ENCODE peak calls at places on chromosome 17, in five cellular contexts. One of them, this sample, is unnamed.

GRCh38 chr17:64339516-64340475 is 50.9 kb downstream of the PECAM1 start:
- DNase-seq in stomach: no peak
- DNase-seq in uterus: no peak
- DNase-seq in HCT116: no peak
- DNase-seq in adrenal gland: no peak
- DNase-seq in this sample: no peak

GRCh38 chr17:8160741-8161221 is 2.0 kb downstream of the VAMP2 start:
- DNase-seq in HCT116: no peak
- DNase-seq in stomach: no peak
- DNase-seq in uterus: no peak
- DNase-seq in adrenal gland: no peak
- DNase-seq in this sample: no peak

GRCh38 chr17:65191805-65192740 is 54.9 kb downstream of the RGS9 start:
- DNase-seq in HCT116: peak
- DNase-seq in stomach: no peak
- DNase-seq in uterus: no peak
- DNase-seq in adrenal gland: peak
- DNase-seq in this sample: no peak

GRCh38 chr17:80177986-80178590 is 8.3 kb downstream of the CARD14 start:
- DNase-seq in stomach: no peak
- DNase-seq in HCT116: no peak
- DNase-seq in uterus: no peak
- DNase-seq in adrenal gland: no peak
- DNase-seq in this sample: no peak

GRCh38 chr17:1695365-1695764 is 10.7 kb upstream of the PRPF8 start:
- DNase-seq in HCT116: no peak
- DNase-seq in uterus: no peak
- DNase-seq in stomach: no peak
- DNase-seq in adrenal gland: no peak
- DNase-seq in this sample: no peak

GRCh38 chr17:57215317-57215716 is 41.0 kb upstream of the MSI2 start:
- DNase-seq in adrenal gland: peak
- DNase-seq in HCT116: no peak
- DNase-seq in stomach: peak
- DNase-seq in uterus: no peak
- DNase-seq in this sample: peak

GRCh38 chr17:66364508-66365203 is 62.2 kb downstream of the PRKCA start:
- DNase-seq in adrenal gland: no peak
- DNase-seq in stomach: no peak
- DNase-seq in HCT116: no peak
- DNase-seq in uterus: no peak
- DNase-seq in this sample: no peak

GRCh38 chr17:38400286-38400685 is 28.0 kb upstream of the ARHGAP23 start:
- DNase-seq in HCT116: no peak
- DNase-seq in adrenal gland: no peak
- DNase-seq in stomach: no peak
- DNase-seq in uterus: no peak
- DNase-seq in this sample: no peak

GRCh38 chr17:36945959-36946725 is 2.6 kb upstream of the AATF start:
- DNase-seq in uterus: no peak
- DNase-seq in stomach: no peak
- DNase-seq in adrenal gland: no peak
- DNase-seq in HCT116: no peak
- DNase-seq in this sample: no peak

GRCh38 chr17:78329263-78330059 is 30.4 kb downstream of the SOCS3 start:
- DNase-seq in adrenal gland: no peak
- DNase-seq in HCT116: peak
- DNase-seq in uterus: no peak
- DNase-seq in stomach: no peak
- DNase-seq in this sample: no peak

GRCh38 chr17:61490540-61490975 is 38.3 kb downstream of the TBX4 start:
- DNase-seq in adrenal gland: no peak
- DNase-seq in HCT116: no peak
- DNase-seq in uterus: no peak
- DNase-seq in stomach: peak
- DNase-seq in this sample: no peak

GRCh38 chr17:62562656-62563055 is 64.8 kb upstream of the MRC2 start:
- DNase-seq in stomach: no peak
- DNase-seq in HCT116: peak
- DNase-seq in adrenal gland: peak
- DNase-seq in uterus: no peak
- DNase-seq in this sample: no peak

GRCh38 chr17:148757-149156 is 11.4 kb downstream of the SCGB1C2 start:
- DNase-seq in adrenal gland: peak
- DNase-seq in uterus: peak
- DNase-seq in stomach: no peak
- DNase-seq in HCT116: no peak
- DNase-seq in this sample: no peak

GRCh38 chr17:32333187-32333586 is 8.8 kb downstream of the C17orf75 start:
- DNase-seq in adrenal gland: peak
- DNase-seq in uterus: no peak
- DNase-seq in HCT116: no peak
- DNase-seq in stomach: no peak
- DNase-seq in this sample: no peak

GRCh38 chr17:59287452-59287851 is 44.0 kb upstream of the YPEL2 start:
- DNase-seq in stomach: no peak
- DNase-seq in adrenal gland: no peak
- DNase-seq in HCT116: peak
- DNase-seq in uterus: no peak
- DNase-seq in this sample: peak

GRCh38 chr17:71192848-71193247 is 928.0 kb upstream of the SOX9 start:
- DNase-seq in adrenal gland: no peak
- DNase-seq in uterus: no peak
- DNase-seq in stomach: no peak
- DNase-seq in HCT116: no peak
- DNase-seq in this sample: no peak

GRCh38 chr17:61353615-61354014 is 46.0 kb upstream of the TBX2 start:
- DNase-seq in adrenal gland: no peak
- DNase-seq in stomach: no peak
- DNase-seq in HCT116: no peak
- DNase-seq in uterus: no peak
- DNase-seq in this sample: no peak

GRCh38 chr17:12070561-12070960 is 49.9 kb downstream of the MAP2K4 start:
- DNase-seq in stomach: no peak
- DNase-seq in adrenal gland: no peak
- DNase-seq in HCT116: no peak
- DNase-seq in uterus: no peak
- DNase-seq in this sample: no peak

GRCh38 chr17:21425736-21426135 is 49.6 kb downstream of the KCNJ12 start:
- DNase-seq in uterus: no peak
- DNase-seq in adrenal gland: peak
- DNase-seq in stomach: no peak
- DNase-seq in HCT116: no peak
- DNase-seq in this sample: no peak

GRCh38 chr17:1574697-1575471 is 12.3 kb upstream of the PITPNA start:
- DNase-seq in adrenal gland: no peak
- DNase-seq in stomach: no peak
- DNase-seq in uterus: no peak
- DNase-seq in HCT116: no peak
- DNase-seq in this sample: no peak

GRCh38 chr17:66135896-66136295 is 56.0 kb downstream of the CEP112 start:
- DNase-seq in HCT116: no peak
- DNase-seq in uterus: no peak
- DNase-seq in adrenal gland: no peak
- DNase-seq in stomach: no peak
- DNase-seq in this sample: no peak

GRCh38 chr17:8005357-8005756 is 2.9 kb downstream of the GUCY2D start:
- DNase-seq in uterus: no peak
- DNase-seq in adrenal gland: no peak
- DNase-seq in HCT116: no peak
- DNase-seq in stomach: no peak
- DNase-seq in this sample: no peak

GRCh38 chr17:13158511-13159240 is 140.8 kb upstream of the ELAC2 start:
- DNase-seq in uterus: no peak
- DNase-seq in adrenal gland: no peak
- DNase-seq in stomach: no peak
- DNase-seq in HCT116: no peak
- DNase-seq in this sample: no peak

GRCh38 chr17:7885357-7886226 is 3.0 kb upstream of the CHD3 start:
- DNase-seq in adrenal gland: peak
- DNase-seq in HCT116: no peak
- DNase-seq in stomach: peak
- DNase-seq in uterus: peak
- DNase-seq in this sample: peak

GRCh38 chr17:50056217-50056960 is 479 bp downstream of the ITGA3 start:
- DNase-seq in HCT116: no peak
- DNase-seq in stomach: peak
- DNase-seq in uterus: peak
- DNase-seq in adrenal gland: peak
- DNase-seq in this sample: no peak

DNA sequence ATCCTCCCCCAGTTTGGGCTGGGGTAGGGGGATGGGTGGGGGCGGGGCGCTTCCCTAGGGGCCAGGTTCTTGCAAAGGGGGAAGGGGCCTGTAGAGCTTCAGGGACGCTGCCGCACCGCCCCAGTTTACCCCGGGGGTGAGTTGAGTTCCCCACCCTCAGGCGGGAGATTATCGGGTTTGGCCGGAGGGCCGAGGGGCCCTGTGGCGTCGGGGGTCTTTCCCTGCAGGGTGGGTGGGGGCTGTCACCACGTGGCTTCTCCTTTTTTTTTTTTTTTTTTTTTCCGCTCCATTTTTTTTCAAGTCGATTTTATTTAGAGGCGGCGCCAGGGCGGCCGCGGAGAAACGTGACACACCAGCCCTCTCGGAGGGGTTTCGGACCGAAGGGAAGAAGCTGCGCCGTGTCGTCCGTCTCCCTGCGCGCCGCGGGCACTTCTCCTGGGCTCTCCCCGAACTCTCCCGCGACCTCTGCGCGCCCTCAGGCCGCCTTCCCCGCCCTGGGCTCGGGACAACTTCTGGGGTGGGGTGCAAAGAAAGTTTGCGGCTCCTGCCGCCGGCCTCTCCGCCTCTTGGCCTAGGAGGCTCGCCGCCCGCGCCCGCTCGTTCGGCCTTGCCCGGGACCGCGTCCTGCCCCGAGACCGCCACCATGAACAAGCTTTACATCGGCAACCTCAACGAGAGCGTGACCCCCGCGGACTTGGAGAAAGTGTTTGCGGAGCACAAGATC is at the start of gene IGF2BP1:
- DNase-seq in uterus: no peak
- DNase-seq in HCT116: no peak
- DNase-seq in adrenal gland: no peak
- DNase-seq in stomach: no peak
- DNase-seq in this sample: peak
- TF ChIP-seq POLR2A in uterus: no peak
- TF ChIP-seq POLR2A in HCT116: no peak
- TF ChIP-seq POLR2A in adrenal gland: no peak
- TF ChIP-seq POLR2A in stomach: no peak
- TF ChIP-seq POLR2A in this sample: no peak

GRCh38 chr17:75878174-75878998 is at the start of gene TRIM47:
- DNase-seq in adrenal gland: peak
- DNase-seq in stomach: peak
- DNase-seq in uterus: peak
- DNase-seq in HCT116: no peak
- DNase-seq in this sample: peak
- TF ChIP-seq POLR2A in adrenal gland: peak
- TF ChIP-seq POLR2A in stomach: no peak
- TF ChIP-seq POLR2A in uterus: peak
- TF ChIP-seq POLR2A in HCT116: no peak
- TF ChIP-seq POLR2A in this sample: no peak

GRCh38 chr17:47820023-47820789 is 1.4 kb downstream of the OSBPL7 start:
- DNase-seq in HCT116: no peak
- DNase-seq in uterus: no peak
- DNase-seq in stomach: peak
- DNase-seq in adrenal gland: no peak
- DNase-seq in this sample: no peak

GRCh38 chr17:47816111-47816735 is 5.4 kb downstream of the OSBPL7 start:
- DNase-seq in adrenal gland: no peak
- DNase-seq in HCT116: no peak
- DNase-seq in uterus: no peak
- DNase-seq in stomach: no peak
- DNase-seq in this sample: no peak

GRCh38 chr17:47816947-47817346 is 4.6 kb downstream of the OSBPL7 start:
- DNase-seq in HCT116: no peak
- DNase-seq in stomach: no peak
- DNase-seq in uterus: no peak
- DNase-seq in adrenal gland: no peak
- DNase-seq in this sample: no peak

GRCh38 chr17:47819475-47819874 is 2.1 kb downstream of the OSBPL7 start:
- DNase-seq in stomach: no peak
- DNase-seq in HCT116: no peak
- DNase-seq in adrenal gland: no peak
- DNase-seq in uterus: no peak
- DNase-seq in this sample: no peak

DNA sequence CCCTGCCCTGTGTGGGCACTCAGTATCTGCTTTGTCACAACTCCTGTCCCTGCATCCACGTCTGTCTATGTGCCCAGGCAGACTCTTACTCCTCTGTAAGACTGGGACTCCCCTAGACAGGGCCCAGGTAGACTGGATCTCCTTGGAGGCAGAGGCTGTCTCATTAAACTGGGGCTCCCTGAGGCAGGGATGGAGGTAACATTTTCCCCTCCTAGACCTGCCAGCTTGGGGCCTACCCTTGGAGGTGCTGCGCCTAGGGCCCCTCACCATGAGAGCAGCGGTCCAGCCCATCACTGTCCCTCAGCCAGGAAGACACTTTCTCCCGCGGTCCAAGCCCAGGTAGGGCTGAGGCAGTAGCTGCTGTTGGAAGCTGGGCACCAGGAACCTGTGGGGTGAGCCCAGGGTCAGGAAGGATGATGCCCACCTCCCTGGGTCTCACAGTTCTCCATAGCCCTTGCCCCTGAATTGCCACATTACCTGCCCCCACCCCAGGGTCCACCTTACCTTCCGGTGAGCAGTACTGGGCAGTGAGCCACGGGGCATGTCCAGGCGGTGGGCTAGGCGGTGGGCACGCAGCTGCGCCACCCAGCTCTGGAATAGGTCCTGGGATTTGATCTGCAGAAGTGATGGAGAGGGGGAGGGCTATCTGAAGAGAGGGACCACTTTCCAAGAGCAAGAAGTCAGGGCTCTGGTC is 3.4 kb downstream of the OSBPL7 start:
- DNase-seq in HCT116: no peak
- DNase-seq in uterus: no peak
- DNase-seq in stomach: no peak
- DNase-seq in adrenal gland: no peak
- DNase-seq in this sample: no peak
- TF ChIP-seq POLR2A in HCT116: no peak
- TF ChIP-seq POLR2A in uterus: no peak
- TF ChIP-seq POLR2A in stomach: no peak
- TF ChIP-seq POLR2A in adrenal gland: no peak
- TF ChIP-seq POLR2A in this sample: no peak

DNA sequence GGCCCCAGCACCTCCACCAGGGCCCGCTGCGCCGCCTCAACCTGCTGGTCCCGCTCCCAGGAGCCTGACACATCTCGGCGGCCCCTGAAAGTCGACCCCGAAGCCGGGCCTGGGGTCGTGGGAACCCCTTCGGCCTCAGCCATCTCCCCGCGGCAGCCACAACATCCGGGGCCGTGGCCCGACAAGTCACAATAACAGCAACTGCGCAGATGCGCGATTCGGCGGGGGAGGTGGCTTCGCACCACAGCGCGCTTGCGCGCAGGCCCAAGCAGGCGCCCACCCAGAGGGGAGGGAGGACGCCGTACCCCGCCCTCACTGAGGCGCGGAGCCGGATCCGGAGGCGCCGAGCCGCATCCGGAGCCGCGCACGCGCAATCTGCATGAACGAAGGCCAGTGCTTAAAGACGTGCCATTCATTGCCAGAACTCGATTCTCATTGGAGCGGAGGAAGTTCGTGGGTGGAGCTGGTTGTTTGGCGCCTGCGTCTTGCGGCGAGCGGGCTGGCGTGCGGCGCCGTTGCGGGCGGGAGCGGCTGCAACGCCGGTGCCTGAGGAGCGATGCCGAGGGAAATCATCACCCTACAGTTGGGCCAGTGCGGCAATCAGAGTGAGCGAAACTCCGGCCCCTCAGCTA is at the start of the genes RETREG3 and TUBG1:
- DNase-seq in uterus: peak
- DNase-seq in HCT116: peak
- DNase-seq in adrenal gland: peak
- DNase-seq in stomach: peak
- DNase-seq in this sample: peak
- TF ChIP-seq POLR2A in uterus: peak
- TF ChIP-seq POLR2A in HCT116: peak
- TF ChIP-seq POLR2A in adrenal gland: peak
- TF ChIP-seq POLR2A in stomach: no peak
- TF ChIP-seq POLR2A in this sample: peak